ENCODE peak calls at places on chromosomes 1 and 21, in four cellular contexts. One of them, this sample, is unnamed. For H3K27me3, the result is how much of the 10 kb centered on the place peaks cover.

GRCh38 chr1:45685308-45686080 is 839 bp downstream of the GPBP1L1 start:
- DNase-seq in DND-41: no peak
- DNase-seq in foreskin keratinocyte: no peak
- DNase-seq in transverse colon: no peak
- DNase-seq in this sample: no peak

GRCh38 chr1:202643397-202644218 is 66.6 kb downstream of the SYT2 start:
- DNase-seq in DND-41: no peak
- DNase-seq in foreskin keratinocyte: no peak
- DNase-seq in transverse colon: peak
- DNase-seq in this sample: no peak

GRCh38 chr1:240691521-240692338 is 79.8 kb upstream of the GREM2 start:
- DNase-seq in DND-41: peak
- DNase-seq in foreskin keratinocyte: no peak
- DNase-seq in transverse colon: peak
- DNase-seq in this sample: no peak

GRCh38 chr1:204319027-204319426 is 40.7 kb downstream of the PLEKHA6 start:
- DNase-seq in DND-41: no peak
- DNase-seq in foreskin keratinocyte: no peak
- DNase-seq in transverse colon: no peak
- DNase-seq in this sample: no peak

GRCh38 chr1:203112451-203112850 is 15.1 kb upstream of the ADORA1 start:
- DNase-seq in DND-41: no peak
- DNase-seq in foreskin keratinocyte: no peak
- DNase-seq in transverse colon: no peak
- DNase-seq in this sample: no peak

GRCh38 chr1:175400811-175401210 is 208.2 kb upstream of the KIAA0040 start:
- DNase-seq in DND-41: no peak
- DNase-seq in foreskin keratinocyte: no peak
- DNase-seq in transverse colon: no peak
- DNase-seq in this sample: no peak

GRCh38 chr21:38716942-38717341 is 88.8 kb upstream of the ETS2 start:
- DNase-seq in DND-41: no peak
- DNase-seq in foreskin keratinocyte: no peak
- DNase-seq in transverse colon: no peak
- DNase-seq in this sample: no peak

GRCh38 chr1:244205171-244205570 is 154.1 kb downstream of the ZBTB18 start:
- DNase-seq in DND-41: no peak
- DNase-seq in foreskin keratinocyte: no peak
- DNase-seq in transverse colon: no peak
- DNase-seq in this sample: no peak

GRCh38 chr1:145871994-145872411 is 13.1 kb upstream of the PIAS3 start:
- DNase-seq in DND-41: no peak
- DNase-seq in foreskin keratinocyte: no peak
- DNase-seq in transverse colon: peak
- DNase-seq in this sample: peak

GRCh38 chr1:61107638-61108037 is 25.3 kb downstream of the NFIA start:
- DNase-seq in DND-41: no peak
- DNase-seq in foreskin keratinocyte: no peak
- DNase-seq in transverse colon: no peak
- DNase-seq in this sample: no peak

GRCh38 chr1:246332078-246332477 is 175.0 kb downstream of the SMYD3 start:
- DNase-seq in DND-41: no peak
- DNase-seq in foreskin keratinocyte: no peak
- DNase-seq in transverse colon: no peak
- DNase-seq in this sample: no peak

GRCh38 chr1:92764116-92764515 is 20.8 kb downstream of the EVI5 start:
- DNase-seq in DND-41: no peak
- DNase-seq in foreskin keratinocyte: no peak
- DNase-seq in transverse colon: no peak
- DNase-seq in this sample: no peak

GRCh38 chr1:68213843-68214242 is 18.5 kb downstream of the WLS start:
- DNase-seq in DND-41: no peak
- DNase-seq in foreskin keratinocyte: no peak
- DNase-seq in transverse colon: peak
- DNase-seq in this sample: no peak
- H3K27ac ChIP-seq in DND-41: no peak
- H3K27ac ChIP-seq in foreskin keratinocyte: no peak
- H3K27ac ChIP-seq in transverse colon: peak
- H3K27ac ChIP-seq in this sample: no peak

GRCh38 chr21:36721817-36722216 is 22.9 kb downstream of the SIM2 start:
- DNase-seq in DND-41: no peak
- DNase-seq in foreskin keratinocyte: no peak
- DNase-seq in transverse colon: no peak
- DNase-seq in this sample: no peak

GRCh38 chr21:36723371-36723881 is 24.5 kb downstream of the SIM2 start:
- DNase-seq in DND-41: no peak
- DNase-seq in foreskin keratinocyte: no peak
- DNase-seq in transverse colon: no peak
- DNase-seq in this sample: no peak

GRCh38 chr21:36719614-36720013 is 20.7 kb downstream of the SIM2 start:
- DNase-seq in DND-41: no peak
- DNase-seq in foreskin keratinocyte: no peak
- DNase-seq in transverse colon: peak
- DNase-seq in this sample: no peak

GRCh38 chr21:36725793-36726386 is 27.0 kb downstream of the SIM2 start:
- DNase-seq in DND-41: no peak
- DNase-seq in foreskin keratinocyte: no peak
- DNase-seq in transverse colon: peak
- DNase-seq in this sample: no peak

GRCh38 chr21:36722370-36723368 is 23.8 kb downstream of the SIM2 start:
- DNase-seq in DND-41: no peak
- DNase-seq in foreskin keratinocyte: no peak
- DNase-seq in transverse colon: no peak
- DNase-seq in this sample: no peak
- H3K27me3 ChIP-seq in DND-41: under half
- H3K27me3 ChIP-seq in foreskin keratinocyte: under half
- H3K27me3 ChIP-seq in transverse colon: under half
- H3K27me3 ChIP-seq in this sample: under half

GRCh38 chr1:87044424-87044823 is 130.0 kb downstream of the HS2ST1 start:
- DNase-seq in DND-41: no peak
- DNase-seq in foreskin keratinocyte: no peak
- DNase-seq in transverse colon: no peak
- DNase-seq in this sample: no peak

GRCh38 chr1:87044840-87045239 is 130.4 kb downstream of the HS2ST1 start:
- DNase-seq in DND-41: no peak
- DNase-seq in foreskin keratinocyte: no peak
- DNase-seq in transverse colon: no peak
- DNase-seq in this sample: peak

GRCh38 chr1:87042127-87042811 is 127.8 kb downstream of the HS2ST1 start:
- DNase-seq in DND-41: no peak
- DNase-seq in foreskin keratinocyte: no peak
- DNase-seq in transverse colon: no peak
- DNase-seq in this sample: no peak

GRCh38 chr1:87034351-87034750 is 119.9 kb downstream of the HS2ST1 start:
- DNase-seq in DND-41: no peak
- DNase-seq in foreskin keratinocyte: no peak
- DNase-seq in transverse colon: no peak
- DNase-seq in this sample: no peak

DNA sequence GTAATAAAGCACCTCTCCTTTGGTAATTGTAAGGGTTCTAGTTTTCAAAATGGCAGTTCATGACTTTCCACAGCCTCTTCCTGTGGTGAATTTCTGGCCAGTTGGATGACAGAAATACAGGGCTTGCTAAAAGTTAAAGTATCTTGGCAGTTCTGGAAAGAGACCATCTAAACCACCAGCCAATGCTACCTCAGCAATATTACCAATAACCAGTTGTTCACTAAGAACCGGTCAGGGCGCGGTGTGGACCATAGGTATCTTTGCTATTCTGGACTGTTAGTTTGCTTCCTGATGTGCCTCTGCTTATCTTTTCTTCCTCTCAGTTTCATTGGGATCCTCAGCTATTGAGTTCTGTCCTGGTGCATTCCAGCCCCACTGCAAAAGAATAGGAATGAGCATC is 124.7 kb downstream of the HS2ST1 start:
- DNase-seq in DND-41: no peak
- DNase-seq in foreskin keratinocyte: no peak
- DNase-seq in transverse colon: no peak
- DNase-seq in this sample: no peak
- H3K27ac ChIP-seq in DND-41: no peak
- H3K27ac ChIP-seq in foreskin keratinocyte: no peak
- H3K27ac ChIP-seq in transverse colon: no peak
- H3K27ac ChIP-seq in this sample: no peak

GRCh38 chr1:101311146-101311892 is 74.5 kb downstream of the S1PR1 start:
- DNase-seq in DND-41: peak
- DNase-seq in foreskin keratinocyte: no peak
- DNase-seq in transverse colon: no peak
- DNase-seq in this sample: no peak

GRCh38 chr1:101308935-101309333 is 72.1 kb downstream of the S1PR1 start:
- DNase-seq in DND-41: peak
- DNase-seq in foreskin keratinocyte: no peak
- DNase-seq in transverse colon: no peak
- DNase-seq in this sample: peak

GRCh38 chr1:101309334-101310221 is 72.8 kb downstream of the S1PR1 start:
- DNase-seq in DND-41: peak
- DNase-seq in foreskin keratinocyte: peak
- DNase-seq in transverse colon: peak
- DNase-seq in this sample: peak

GRCh38 chr1:101310484-101310883 is 73.7 kb downstream of the S1PR1 start:
- DNase-seq in DND-41: peak
- DNase-seq in foreskin keratinocyte: no peak
- DNase-seq in transverse colon: no peak
- DNase-seq in this sample: no peak

DNA sequence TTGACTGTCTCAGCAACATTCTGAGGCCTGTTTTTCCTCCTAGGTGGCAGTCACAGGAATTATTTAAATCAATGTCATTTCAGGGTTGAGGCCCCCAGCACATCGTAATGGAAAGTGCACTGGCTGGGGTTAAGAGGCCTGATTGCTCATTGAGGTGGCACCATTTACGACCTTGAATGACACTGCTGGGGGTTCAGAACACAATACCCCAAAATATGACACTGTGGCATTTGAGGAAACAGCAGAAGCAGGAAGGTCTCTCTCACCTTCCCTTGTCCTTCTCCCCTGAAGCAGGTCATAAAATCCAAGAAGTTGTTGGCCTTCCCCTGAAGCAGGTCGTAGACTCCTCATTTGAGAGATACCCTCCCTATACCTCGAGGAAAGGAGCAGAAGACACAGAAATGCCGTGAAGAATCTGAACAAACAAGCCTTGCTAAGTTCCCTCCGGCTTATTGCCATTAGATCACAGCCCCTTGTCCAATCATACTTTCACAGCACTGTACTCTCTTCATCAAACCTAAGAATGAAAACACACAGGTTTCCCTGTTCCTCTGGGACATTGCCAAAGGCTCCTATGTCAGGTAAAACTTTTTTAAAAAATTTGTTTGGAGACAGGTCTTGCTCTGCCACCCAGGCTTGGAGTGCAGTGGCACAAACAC is 71.3 kb downstream of the S1PR1 start:
- DNase-seq in DND-41: no peak
- DNase-seq in foreskin keratinocyte: no peak
- DNase-seq in transverse colon: no peak
- DNase-seq in this sample: no peak
- H3K27me3 ChIP-seq in DND-41: under half
- H3K27me3 ChIP-seq in foreskin keratinocyte: half or more
- H3K27me3 ChIP-seq in transverse colon: under half
- H3K27me3 ChIP-seq in this sample: under half

GRCh38 chr1:17564458-17565393 is 25.2 kb downstream of the ARHGEF10L start:
- DNase-seq in DND-41: no peak
- DNase-seq in foreskin keratinocyte: no peak
- DNase-seq in transverse colon: peak
- DNase-seq in this sample: no peak

GRCh38 chr1:17566892-17567291 is 27.4 kb downstream of the ARHGEF10L start:
- DNase-seq in DND-41: no peak
- DNase-seq in foreskin keratinocyte: no peak
- DNase-seq in transverse colon: no peak
- DNase-seq in this sample: no peak

GRCh38 chr1:17567582-17567981 is 28.1 kb downstream of the ARHGEF10L start:
- DNase-seq in DND-41: no peak
- DNase-seq in foreskin keratinocyte: no peak
- DNase-seq in transverse colon: no peak
- DNase-seq in this sample: no peak

GRCh38 chr1:17563494-17564281 is 24.2 kb downstream of the ARHGEF10L start:
- DNase-seq in DND-41: no peak
- DNase-seq in foreskin keratinocyte: no peak
- DNase-seq in transverse colon: no peak
- DNase-seq in this sample: no peak

GRCh38 chr1:17565551-17565971 is 26.1 kb downstream of the ARHGEF10L start:
- DNase-seq in DND-41: no peak
- DNase-seq in foreskin keratinocyte: no peak
- DNase-seq in transverse colon: no peak
- DNase-seq in this sample: no peak
- H3K27ac ChIP-seq in DND-41: no peak
- H3K27ac ChIP-seq in foreskin keratinocyte: no peak
- H3K27ac ChIP-seq in transverse colon: peak
- H3K27ac ChIP-seq in this sample: no peak